ENCODE peak calls at places on chromosome 12, in five cellular contexts. P is GM20000, E is psoas muscle, M is Calu3, S is fibroblast of the aortic adventitia. N is an unnamed sample.

GRCh38 chr12:25950329-25951115 is 8.0 kb upstream of the RASSF8 start:
- DNase-seq in S (no peak), M (no peak), E (no peak), P (no peak), N (no peak)

GRCh38 chr12:13069380-13069779 is 25.2 kb downstream of the FAM234B start:
- DNase-seq in E (no peak), S (no peak), M (no peak), P (no peak), N (no peak)

GRCh38 chr12:31629756-31630732 is 29.4 kb upstream of the ETFBKMT start:
- DNase-seq in P (no peak), M (no peak), S (peak), E (peak), N (no peak)

GRCh38 chr12:45242180-45242579 is 26.3 kb downstream of the ANO6 start:
- DNase-seq in M (no peak), S (no peak), E (no peak), P (no peak), N (no peak)

GRCh38 chr12:48810817-48811453 is 7.4 kb upstream of the CACNB3 start:
- DNase-seq in E (no peak), M (no peak), S (peak), P (no peak), N (no peak)

GRCh38 chr12:68425998-68426397 is 93.8 kb upstream of the MDM1 start:
- DNase-seq in P (no peak), M (no peak), S (peak), E (no peak), N (no peak)

GRCh38 chr12:12214635-12215131 is 52.2 kb downstream of the LRP6 start:
- DNase-seq in M (peak), S (no peak), P (no peak), E (no peak), N (no peak)

GRCh38 chr12:78146365-78146772 is 315.7 kb downstream of the NAV3 start:
- DNase-seq in P (peak), E (no peak), S (peak), M (no peak), N (no peak)

GRCh38 chr12:55940065-55940732 is 9.2 kb downstream of the DGKA start:
- DNase-seq in P (peak), M (peak), S (peak), E (peak), N (peak)

GRCh38 chr12:22008196-22008595 is 37.8 kb upstream of the CMAS start:
- DNase-seq in E (no peak), P (no peak), M (no peak), S (no peak), N (no peak)

GRCh38 chr12:121326996-121327674 is 25.1 kb downstream of the ANAPC5 start:
- DNase-seq in E (peak), M (no peak), P (no peak), S (no peak), N (no peak)

GRCh38 chr12:122961551-122962329 is 4.5 kb downstream of the ABCB9 start:
- DNase-seq in M (no peak), E (no peak), P (no peak), S (no peak), N (no peak)

GRCh38 chr12:66776974-66777373 is 98.1 kb upstream of the GRIP1 start:
- DNase-seq in M (no peak), E (no peak), P (peak), S (no peak), N (no peak)

GRCh38 chr12:130673036-130673705 is 42.9 kb downstream of the RIMBP2 start:
- DNase-seq in S (no peak), M (no peak), E (no peak), P (no peak), N (no peak)

GRCh38 chr12:14776236-14776959 is 26.9 kb downstream of the WBP11 start:
- DNase-seq in S (peak), M (no peak), P (no peak), E (no peak), N (no peak)

GRCh38 chr12:54378791-54379400 is 5.6 kb downstream of the ZNF385A start:
- DNase-seq in E (peak), M (peak), P (peak), S (no peak), N (peak)

GRCh38 chr12:130401703-130402102 is 64.0 kb downstream of the PIWIL1 start:
- DNase-seq in S (no peak), P (no peak), E (no peak), M (no peak), N (no peak)

GRCh38 chr12:122090759-122091535 is 12.4 kb downstream of the MLXIP start:
- DNase-seq in E (no peak), M (no peak), S (peak), P (no peak), N (no peak)

GRCh38 chr12:96714199-96714598 is 192.9 kb upstream of the NEDD1 start:
- DNase-seq in P (no peak), M (no peak), S (no peak), E (no peak), N (no peak)

GRCh38 chr12:52169886-52170285 is 21.9 kb downstream of the KRT80 start:
- DNase-seq in M (no peak), S (no peak), E (no peak), P (no peak), N (no peak)

GRCh38 chr12:52172956-52173355 is 18.9 kb downstream of the KRT80 start:
- DNase-seq in S (no peak), M (no peak), E (no peak), P (no peak), N (no peak)

GRCh38 chr12:52173526-52173925 is 18.3 kb downstream of the KRT80 start:
- DNase-seq in M (no peak), P (no peak), E (no peak), S (no peak), N (no peak)

GRCh38 chr12:52170827-52171226 is 21.0 kb downstream of the KRT80 start:
- DNase-seq in E (no peak), S (no peak), P (no peak), M (no peak), N (no peak)

GRCh38 chr12:52171950-52172512 is 19.8 kb downstream of the KRT80 start:
- DNase-seq in E (peak), S (peak), P (no peak), M (peak), N (no peak)
- TF ChIP-seq CTCF in E (peak), S (peak), P (peak), M (no peak), N (no peak)

DNA sequence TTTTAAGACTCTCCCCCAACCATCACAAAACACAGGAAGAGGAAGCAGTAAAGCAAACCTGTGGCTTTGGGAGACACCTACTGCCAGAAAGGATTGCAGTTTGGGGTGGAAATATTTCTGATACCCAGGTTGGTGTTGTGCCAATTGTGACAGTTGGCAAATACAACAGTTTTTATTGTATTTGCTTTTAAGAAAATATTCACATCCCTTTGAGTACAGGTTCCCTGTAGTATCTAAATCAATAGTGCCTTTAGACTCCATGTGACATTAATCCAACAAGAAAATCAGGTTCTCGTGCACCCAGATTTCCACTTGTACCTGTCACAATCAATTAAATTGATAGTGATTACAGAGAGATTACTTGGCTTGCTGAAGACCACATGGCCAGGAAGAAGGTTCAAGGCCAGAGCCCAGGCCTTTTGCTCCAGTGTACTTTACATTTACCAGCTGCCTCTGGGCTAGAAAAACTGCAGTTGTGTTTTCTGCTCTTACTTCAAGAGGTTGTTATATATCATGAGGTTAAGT is 361.2 kb downstream of the ATP23 start:
- DNase-seq in E (no peak), M (peak), S (no peak), P (no peak), N (no peak)
- TF ChIP-seq CTCF in E (no peak), M (no peak), S (no peak), P (no peak), N (no peak)

DNA sequence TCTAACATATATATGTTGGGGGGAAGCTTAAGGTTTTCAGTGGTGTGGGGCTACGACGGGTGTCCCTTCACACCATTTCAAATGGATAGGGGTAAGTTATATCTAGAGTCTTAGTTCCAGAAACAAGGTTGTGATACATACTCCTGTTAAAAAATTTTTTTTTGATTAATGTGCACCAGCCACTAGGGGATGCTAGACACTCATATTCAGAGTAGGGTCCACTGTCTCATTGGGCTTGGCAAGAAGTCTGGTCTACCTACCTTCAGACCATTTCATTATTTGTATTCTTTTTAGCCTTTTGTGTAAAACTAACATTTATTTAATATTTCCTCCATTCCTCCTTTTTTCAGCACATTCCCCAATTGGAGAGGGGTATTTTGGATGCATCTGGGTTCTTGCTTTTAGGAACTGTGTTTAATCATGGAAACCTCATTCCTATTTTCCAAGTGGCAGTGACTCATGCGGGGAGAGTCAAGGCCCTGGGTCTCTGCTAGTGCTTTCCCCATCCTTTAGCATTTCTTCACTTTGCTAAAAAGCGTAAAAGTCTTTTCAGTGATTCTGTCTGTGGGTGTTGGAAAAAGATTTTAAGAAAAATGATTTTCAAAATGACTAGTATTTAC is 33.4 kb downstream of the ANO4 start:
- DNase-seq in E (no peak), S (peak), M (peak), P (peak), N (no peak)
- TF ChIP-seq CTCF in E (no peak), S (peak), M (peak), P (peak), N (peak)

GRCh38 chr12:1747609-1748008 is 56.7 kb downstream of the ADIPOR2 start:
- DNase-seq in S (no peak), M (no peak), E (no peak), P (no peak), N (no peak)
- TF ChIP-seq CTCF in S (no peak), M (no peak), E (no peak), P (no peak), N (no peak)